ENCODE peak calls at places on chromosomes 1 and 21, in nine cellular contexts. D is IMR-90, P is mammary epithelial cell, K is ovary, L is tibial artery, B is sigmoid colon, R is endodermal cell, X is cardiac muscle cell, O is transverse colon. W is an unnamed sample.

GRCh38 chr1:152168535-152168868 is 9.5 kb upstream of the RPTN start:
- DNase-seq in D (no peak), P (no peak), K (no peak), L (no peak), B (no peak), R (no peak), X (no peak), O (no peak), W (no peak)

GRCh38 chr1:220696226-220696862 is 6.2 kb downstream of the C1orf115 start:
- DNase-seq in D (no peak), P (no peak), K (no peak), L (no peak), B (no peak), R (no peak), X (no peak), O (no peak), W (no peak)

GRCh38 chr1:204647114-204647804 is 38.3 kb downstream of the LRRN2 start:
- DNase-seq in D (peak; percentile 70), P (peak; percentile 66), K (no peak), L (no peak), B (no peak), R (peak; percentile 87), X (peak; percentile 84), O (peak; percentile 44), W (no peak)

GRCh38 chr1:207248544-207249206 is 72.8 kb upstream of the CD55 start:
- DNase-seq in D (peak; percentile 1), P (peak; percentile 48), K (no peak), L (no peak), B (no peak), R (no peak), X (no peak), O (no peak), W (no peak)

GRCh38 chr21:45747233-45747766 is 103.8 kb downstream of the PCBP3 start:
- DNase-seq in D (no peak), P (no peak), K (no peak), L (no peak), B (no peak), R (no peak), X (no peak), O (no peak), W (no peak)

GRCh38 chr1:194447635-194448034 is 1261.2 kb upstream of the B3GALT2 start:
- DNase-seq in D (peak; percentile 71), P (no peak), K (no peak), L (no peak), B (no peak), R (no peak), X (no peak), O (no peak), W (no peak)

GRCh38 chr1:230145505-230145899 is 78.5 kb downstream of the GALNT2 start:
- DNase-seq in D (no peak), P (no peak), K (no peak), L (no peak), B (no peak), R (no peak), X (no peak), O (no peak), W (no peak)

GRCh38 chr1:116987256-116987555 is 14.4 kb upstream of the CD101 start:
- DNase-seq in D (no peak), P (no peak), K (no peak), L (no peak), B (no peak), R (no peak), X (no peak), O (peak; percentile 66), W (no peak)

GRCh38 chr1:20660363-20661234 is 570 bp downstream of the DDOST start:
- DNase-seq in D (no peak), P (no peak), K (no peak), L (no peak), B (no peak), R (no peak), X (no peak), O (no peak), W (no peak)

GRCh38 chr21:42830456-42831455 is 48.6 kb downstream of the WDR4 start:
- DNase-seq in D (no peak), P (no peak), K (no peak), L (no peak), B (peak; percentile 60), R (peak; percentile 67), X (no peak), O (no peak), W (no peak)
- TF ChIP-seq CTCF in D (no peak), P (no peak), K (no peak), L (no peak), B (no peak), R (no peak), X (no peak), O (no peak), W (peak; percentile 23)

GRCh38 chr21:36430841-36431240 is 45.6 kb downstream of the CHAF1B start:
- DNase-seq in D (no peak), P (peak; percentile 13), K (no peak), L (no peak), B (no peak), R (no peak), X (no peak), O (no peak), W (no peak)
- H3K27ac ChIP-seq in D (peak overlapping the region; percentile 34), P (peak overlapping the region; percentile 83), K (no peak overlapping the region), L (peak overlapping the region; percentile 61), B (peak overlapping the region; percentile 65), R (no peak overlapping the region), X (no peak overlapping the region), O (no peak overlapping the region), W (no peak overlapping the region)

GRCh38 chr1:155209373-155209721 is 852 bp downstream of the MTX1 start:
- DNase-seq in D (no peak), P (no peak), K (no peak), L (no peak), B (no peak), R (no peak), X (no peak), O (no peak), W (no peak)

GRCh38 chr1:155207578-155208405 is at the start of gene THBS3:
- DNase-seq in D (peak; percentile 12), P (no peak), K (peak; percentile 68), L (peak; percentile 69), B (peak; percentile 79), R (peak; percentile 78), X (no peak), O (no peak), W (peak; percentile 91)

GRCh38 chr1:155208406-155208655 is 164 bp upstream of the MTX1 start:
- DNase-seq in D (no peak), P (no peak), K (no peak), L (no peak), B (no peak), R (no peak), X (no peak), O (no peak), W (no peak)

GRCh38 chr1:155208656-155209372 is at the start of gene MTX1:
- DNase-seq in D (peak; percentile 68), P (peak; percentile 74), K (peak; percentile 92), L (peak; percentile 93), B (peak; percentile 96), R (peak; percentile 95), X (peak; percentile 93), O (peak; percentile 89), W (peak; percentile 99)

DNA sequence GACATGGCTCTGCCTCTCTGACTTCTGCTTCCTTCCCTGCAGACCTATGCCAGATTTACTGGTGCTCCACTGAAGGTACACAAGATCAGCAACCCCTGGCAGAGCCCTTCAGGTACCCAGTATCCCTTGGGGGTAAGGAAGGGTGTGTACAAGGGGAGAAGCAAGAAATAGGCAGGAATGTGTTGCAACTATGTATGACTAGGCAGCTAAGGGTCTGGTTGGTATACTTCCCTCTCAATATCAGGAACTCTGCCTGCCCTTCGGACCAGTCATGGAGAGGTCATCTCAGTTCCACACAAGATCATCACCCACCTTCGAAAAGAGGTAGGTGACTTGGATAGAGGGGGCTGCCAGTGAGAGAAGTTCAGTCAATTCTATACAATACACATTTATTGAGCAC is 1.8 kb downstream of the MTX1 start:
- DNase-seq in D (no peak), P (no peak), K (no peak), L (no peak), B (no peak), R (no peak), X (no peak), O (no peak), W (no peak)
- H3K4me3 ChIP-seq in D (no peak overlapping the region), P (no peak overlapping the region), K (no peak overlapping the region), L (no peak overlapping the region), B (no peak overlapping the region), R (peak overlapping the region; percentile 93), X (no peak overlapping the region), O (no peak overlapping the region), W (no peak overlapping the region)

GRCh38 chr1:211648980-211649934 is 26.2 kb downstream of the NEK2 start:
- DNase-seq in D (peak; percentile 35), P (no peak), K (peak; percentile 1), L (peak; percentile 49), B (no peak), R (no peak), X (peak; percentile 55), O (peak; percentile 69), W (peak; percentile 62)
- TF ChIP-seq CTCF in D (peak; percentile 54), P (peak; percentile 12), K (peak; percentile 50), L (peak; percentile 87), B (no peak), R (no peak), X (peak; percentile 59), O (no peak), W (peak; percentile 63)

GRCh38 chr21:43916076-43916475 is 51.1 kb downstream of the AGPAT3 start:
- DNase-seq in D (no peak), P (no peak), K (no peak), L (no peak), B (no peak), R (no peak), X (no peak), O (no peak), W (no peak)
- H3K27ac ChIP-seq in D (no peak overlapping the region), P (no peak overlapping the region), K (no peak overlapping the region), L (no peak overlapping the region), B (no peak overlapping the region), R (no peak overlapping the region), X (no peak overlapping the region), O (no peak overlapping the region), W (no peak overlapping the region)

GRCh38 chr1:6424619-6425593 is at the start of gene ESPN:
- DNase-seq in D (no peak), P (no peak), K (no peak), L (no peak), B (no peak), R (peak; percentile 66), X (no peak), O (no peak), W (no peak)
- H3K4me3 ChIP-seq in D (no peak within 1 kb of the TSS), P (no peak within 1 kb of the TSS), K (no peak within 1 kb of the TSS), L (peak within 1 kb of the TSS; percentile 29), B (peak within 1 kb of the TSS; percentile 18), R (no peak within 1 kb of the TSS), X (no peak within 1 kb of the TSS), O (peak within 1 kb of the TSS; percentile 42), W (no peak within 1 kb of the TSS)

GRCh38 chr1:176206006-176206960 is 803 bp downstream of the COP1 start:
- DNase-seq in D (peak; percentile 29), P (peak; percentile 43), K (no peak), L (no peak), B (peak; percentile 68), R (peak; percentile 86), X (peak; percentile 71), O (peak; percentile 62), W (peak; percentile 53)
- TF ChIP-seq CTCF in D (no peak), P (no peak), K (no peak), L (no peak), B (no peak), R (no peak), X (no peak), O (no peak), W (no peak)